ENCODE peak calls at places on chromosomes 2 and 18, in eight cellular contexts. J is GM23248, C is kidney, S is Daoy, L is EL, O is NCI-H82, N is MCF 10A, D is T follicular helper cell. G is an unnamed sample.

GRCh38 chr2:168320267-168320666 is 72.9 kb upstream of the STK39 start:
- DNase-seq in N (peak), C (no peak), O (no peak), D (no peak), S (no peak), L (no peak), J (peak), G (no peak)

GRCh38 chr2:37688771-37689468 is 17.5 kb upstream of the CDC42EP3 start:
- DNase-seq in C (no peak), O (no peak), J (no peak), L (peak), N (peak), S (peak), D (no peak), G (no peak)

GRCh38 chr2:217798743-217799552 is 203.8 kb downstream of the TNS1 start:
- DNase-seq in S (no peak), O (no peak), C (no peak), D (no peak), L (no peak), J (no peak), N (no peak), G (no peak)

GRCh38 chr18:63241317-63241712 is 78.3 kb downstream of the BCL2 start:
- DNase-seq in O (no peak), N (no peak), J (no peak), L (no peak), D (no peak), S (no peak), C (no peak), G (no peak)

GRCh38 chr2:149029312-149029965 is 9.1 kb upstream of the LYPD6B start:
- DNase-seq in L (no peak), C (no peak), D (no peak), S (no peak), O (no peak), N (no peak), J (no peak), G (no peak)

GRCh38 chr2:11342561-11343343 is 1.7 kb downstream of the ROCK2 start:
- DNase-seq in N (peak), J (peak), O (peak), D (no peak), L (peak), C (no peak), S (peak), G (no peak)

GRCh38 chr2:240982821-240983281 is 15.6 kb upstream of the SNED1 start:
- DNase-seq in O (no peak), C (peak), L (no peak), N (no peak), S (no peak), J (no peak), D (no peak), G (no peak)

GRCh38 chr2:19137433-19137832 is 221.0 kb downstream of the OSR1 start:
- DNase-seq in L (no peak), D (no peak), J (no peak), O (no peak), N (no peak), S (no peak), C (no peak), G (no peak)

GRCh38 chr18:61702007-61702406 is 190.8 kb downstream of the RNF152 start:
- DNase-seq in O (no peak), N (no peak), J (peak), L (peak), C (no peak), D (no peak), S (peak), G (no peak)

GRCh38 chr18:54775686-54776085 is 52.6 kb upstream of the RAB27B start:
- DNase-seq in D (no peak), J (peak), L (peak), C (no peak), O (no peak), N (peak), S (peak), G (no peak)

GRCh38 chr18:1062592-1062991 is 157.9 kb downstream of the ADCYAP1 start:
- DNase-seq in J (peak), N (no peak), O (peak), L (no peak), D (no peak), C (no peak), S (peak), G (no peak)

GRCh38 chr2:101751875-101752619 is 54.5 kb downstream of the MAP4K4 start:
- DNase-seq in S (no peak), D (no peak), C (no peak), J (peak), L (no peak), N (no peak), O (no peak), G (no peak)

GRCh38 chr2:239343460-239343859 is 57.4 kb downstream of the HDAC4 start:
- DNase-seq in S (no peak), L (no peak), D (no peak), O (no peak), C (no peak), J (no peak), N (no peak), G (no peak)

GRCh38 chr2:75640621-75641121 is 5.9 kb upstream of the MRPL19 start:
- DNase-seq in O (peak), D (no peak), N (peak), C (peak), J (peak), L (peak), S (peak), G (peak)

GRCh38 chr2:157903626-157904025 is 27.5 kb upstream of the ACVR1 start:
- DNase-seq in D (no peak), O (no peak), L (no peak), C (no peak), J (peak), N (no peak), S (no peak), G (no peak)

GRCh38 chr2:240556553-240557100 is 1.2 kb downstream of the ANKMY1 start:
- DNase-seq in N (peak), L (peak), C (no peak), D (peak), J (peak), S (peak), O (peak), G (no peak)

GRCh38 chr18:34650121-34650545 is 60.0 kb upstream of the DTNA start:
- DNase-seq in D (no peak), S (no peak), J (peak), L (peak), O (no peak), C (no peak), N (peak), G (no peak)

GRCh38 chr2:25824718-25825117 is 53.6 kb downstream of the ASXL2 start:
- DNase-seq in S (no peak), D (no peak), O (no peak), N (no peak), C (no peak), L (no peak), J (no peak), G (no peak)

GRCh38 chr2:180670302-180671003 is 310.0 kb upstream of the UBE2E3 start:
- DNase-seq in J (no peak), L (no peak), N (no peak), O (no peak), S (no peak), C (no peak), D (no peak), G (no peak)

GRCh38 chr2:239607795-239608171 is 207.0 kb upstream of the HDAC4 start:
- DNase-seq in D (no peak), O (no peak), N (no peak), L (no peak), C (no peak), J (no peak), S (no peak), G (no peak)

GRCh38 chr2:220043155-220043992 is 415.9 kb downstream of the SLC4A3 start:
- DNase-seq in O (no peak), S (no peak), C (no peak), J (peak), L (peak), N (peak), D (no peak), G (no peak)

GRCh38 chr2:232456296-232457120 is 555 bp downstream of the ALPI start:
- DNase-seq in D (no peak), S (no peak), O (no peak), J (no peak), N (no peak), L (no peak), C (no peak), G (no peak)

GRCh38 chr2:85758361-85759256 is 4.8 kb downstream of the ATOH8 start:
- DNase-seq in O (peak), S (no peak), C (peak), N (no peak), L (no peak), J (peak), D (no peak), G (no peak)

GRCh38 chr2:47134386-47135090 is 20.6 kb downstream of the STPG4 start:
- DNase-seq in S (no peak), L (peak), D (no peak), C (no peak), O (no peak), N (no peak), J (peak), G (no peak)

GRCh38 chr2:173354601-173355131 is at the start of gene CDCA7:
- DNase-seq in L (peak), N (peak), O (peak), C (peak), J (peak), S (peak), D (no peak), G (peak)

GRCh38 chr2:120858361-120858760 is 122.7 kb downstream of the GLI2 start:
- DNase-seq in C (peak), S (no peak), O (no peak), L (peak), J (peak), N (no peak), D (no peak), G (no peak)

GRCh38 chr2:62706721-62707516 is 1.4 kb downstream of the EHBP1 start:
- DNase-seq in C (no peak), L (peak), N (peak), J (peak), S (no peak), O (peak), D (no peak), G (no peak)

GRCh38 chr2:12587729-12588522 is 128.8 kb upstream of the TRIB2 start:
- DNase-seq in O (no peak), S (peak), L (peak), C (no peak), N (peak), J (peak), D (no peak), G (no peak)

G was measured in neuronal stem cell.